ENCODE peak calls at places on chromosomes 4 and X, in four cellular contexts. One of them, this sample, is unnamed.

GRCh38 chr4:1579834-1580686 is 104.1 kb downstream of the FAM53A start:
- DNase-seq in colonic mucosa: peak
- DNase-seq in GM23338: peak
- DNase-seq in H4: peak
- DNase-seq in this sample: peak

GRCh38 chr4:69860007-69860406 is at the start of gene SULT1E1:
- DNase-seq in colonic mucosa: no peak
- DNase-seq in GM23338: peak
- DNase-seq in H4: peak
- DNase-seq in this sample: no peak

GRCh38 chrX:115452256-115452655 is 108.7 kb upstream of the PLS3 start:
- DNase-seq in colonic mucosa: no peak
- DNase-seq in GM23338: no peak
- DNase-seq in H4: no peak
- DNase-seq in this sample: no peak

GRCh38 chr4:7003176-7003878 is 39.8 kb upstream of the TADA2B start:
- DNase-seq in colonic mucosa: no peak
- DNase-seq in GM23338: no peak
- DNase-seq in H4: no peak
- DNase-seq in this sample: peak

GRCh38 chrX:20412871-20413486 is 146.3 kb upstream of the RPS6KA3 start:
- DNase-seq in colonic mucosa: no peak
- DNase-seq in GM23338: no peak
- DNase-seq in H4: no peak
- DNase-seq in this sample: no peak

GRCh38 chr4:184114431-184114830 is 103.2 kb downstream of the ENPP6 start:
- DNase-seq in colonic mucosa: no peak
- DNase-seq in GM23338: peak
- DNase-seq in H4: no peak
- DNase-seq in this sample: no peak

GRCh38 chrX:95764972-95765451 is 919.6 kb upstream of the DIAPH2 start:
- DNase-seq in colonic mucosa: no peak
- DNase-seq in GM23338: peak
- DNase-seq in H4: peak
- DNase-seq in this sample: no peak

GRCh38 chrX:10006086-10006485 is 38.9 kb downstream of the CLDN34 start:
- DNase-seq in colonic mucosa: no peak
- DNase-seq in GM23338: no peak
- DNase-seq in H4: no peak
- DNase-seq in this sample: no peak

GRCh38 chrX:14798805-14799397 is 74.0 kb downstream of the FANCB start:
- DNase-seq in colonic mucosa: no peak
- DNase-seq in GM23338: no peak
- DNase-seq in H4: no peak
- DNase-seq in this sample: no peak